ENCODE peak calls at places on chromosomes 4 and X, in ten cellular contexts. I, X, F, O, J, M, Y, Q, W and T are unnamed samples.

GRCh38 chrX:97498093-97498492 is 614.4 kb downstream of the RPA4 start:
- DNase-seq in J (no peak), W (no peak), F (no peak), Y (no peak), O (no peak), M (no peak), I (no peak), X (no peak), Q (no peak), T (no peak)

GRCh38 chr4:133058701-133059100 is 90.4 kb upstream of the PCDH10 start:
- DNase-seq in M (no peak), X (peak; percentile 19), I (no peak), Y (no peak), F (no peak), O (no peak), J (no peak), W (no peak), Q (no peak), T (no peak)

GRCh38 chr4:22661443-22661842 is 31.3 kb upstream of the GBA3 start:
- DNase-seq in M (peak; percentile 2), J (no peak), I (peak; percentile 72), Y (no peak), O (no peak), W (no peak), F (no peak), Q (no peak), X (no peak), T (no peak)

GRCh38 chrX:38095971-38096529 is 89.7 kb downstream of the SYTL5 start:
- DNase-seq in W (no peak), F (no peak), O (no peak), J (peak; percentile 21), I (no peak), M (peak; percentile 58), X (no peak), Y (no peak), Q (no peak), T (no peak)

GRCh38 chr4:47490550-47490949 is 5.5 kb downstream of the ATP10D start:
- DNase-seq in O (peak; percentile 48), J (peak; percentile 38), F (no peak), M (no peak), X (peak; percentile 71), Q (no peak), Y (no peak), I (peak; percentile 45), W (no peak), T (no peak)

GRCh38 chr4:87880106-87880505 is 47.3 kb downstream of the MEPE start:
- DNase-seq in W (no peak), O (no peak), X (no peak), M (no peak), I (no peak), Q (no peak), J (no peak), Y (no peak), F (no peak), T (no peak)

GRCh38 chr4:78661923-78662521 is 110.5 kb downstream of the ANXA3 start:
- DNase-seq in W (no peak), I (peak; percentile 81), Y (peak; percentile 29), Q (no peak), J (peak; percentile 71), F (no peak), O (no peak), X (peak; percentile 18), M (peak; percentile 33), T (no peak)

GRCh38 chr4:28675582-28675981 is 1814.9 kb downstream of the STIM2 start:
- DNase-seq in X (no peak), Y (no peak), Q (no peak), O (no peak), I (no peak), M (peak; percentile 67), J (no peak), W (no peak), F (no peak), T (no peak)

GRCh38 chr4:36363024-36363423 is 81.6 kb downstream of the DTHD1 start:
- DNase-seq in O (no peak), F (no peak), Q (no peak), X (no peak), W (no peak), I (no peak), M (no peak), Y (no peak), J (peak; percentile 25), T (no peak)

GRCh38 chrX:15646031-15646430 is 18.6 kb downstream of the CLTRN start:
- DNase-seq in J (no peak), I (no peak), O (no peak), Y (no peak), F (no peak), M (no peak), X (no peak), W (no peak), Q (no peak), T (no peak)

GRCh38 chr4:108980455-108981239 is 217.8 kb upstream of the ETNPPL start:
- DNase-seq in Y (no peak), Q (no peak), M (no peak), O (no peak), W (no peak), I (no peak), J (no peak), X (no peak), F (no peak), T (no peak)

GRCh38 chr4:16717266-16717970 is 181.0 kb downstream of the LDB2 start:
- DNase-seq in I (peak; percentile 18), X (no peak), O (peak; percentile 17), J (no peak), Y (no peak), M (peak; percentile 35), W (no peak), F (no peak), Q (no peak), T (no peak)

DNA sequence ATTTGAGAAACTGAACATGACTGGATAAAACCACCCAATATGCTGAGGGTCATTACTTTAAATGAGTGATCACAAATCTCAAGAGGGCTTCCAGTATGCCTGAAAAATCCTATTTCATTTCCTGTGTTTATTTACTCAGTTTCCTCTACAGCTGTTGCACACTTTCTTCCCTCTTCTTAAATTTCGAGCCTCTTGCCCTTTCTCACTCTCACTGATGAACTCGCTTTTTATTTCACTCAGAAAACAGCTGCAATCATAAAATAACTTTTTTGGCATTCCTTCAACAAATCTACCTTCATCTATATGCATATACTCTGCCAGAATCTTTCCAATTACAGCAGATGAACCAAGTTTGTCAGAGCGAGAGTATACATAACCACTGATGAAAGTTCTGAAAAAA is 101.3 kb downstream of the EIF4E start:
- DNase-seq in Q (no peak), M (no peak), F (no peak), W (no peak), Y (no peak), J (no peak), I (no peak), O (peak; percentile 59), X (no peak), T (no peak)
- H3K27ac ChIP-seq in Q (no peak overlapping the region), M (no peak overlapping the region), F (no peak overlapping the region), W (no peak overlapping the region), Y (no peak overlapping the region), J (no peak overlapping the region), I (no peak overlapping the region), O (no peak overlapping the region), X (no peak overlapping the region), T (no peak overlapping the region)

GRCh38 chrX:42941671-42942070 is 163.7 kb upstream of the PPP1R2C start:
- DNase-seq in Y (no peak), J (no peak), F (no peak), I (no peak), M (no peak), Q (no peak), O (no peak), W (no peak), X (no peak), T (no peak)
- H3K27ac ChIP-seq in Y (no peak overlapping the region), J (no peak overlapping the region), F (no peak overlapping the region), I (no peak overlapping the region), M (no peak overlapping the region), Q (no peak overlapping the region), O (no peak overlapping the region), W (no peak overlapping the region), X (no peak overlapping the region), T (no peak overlapping the region)

DNA sequence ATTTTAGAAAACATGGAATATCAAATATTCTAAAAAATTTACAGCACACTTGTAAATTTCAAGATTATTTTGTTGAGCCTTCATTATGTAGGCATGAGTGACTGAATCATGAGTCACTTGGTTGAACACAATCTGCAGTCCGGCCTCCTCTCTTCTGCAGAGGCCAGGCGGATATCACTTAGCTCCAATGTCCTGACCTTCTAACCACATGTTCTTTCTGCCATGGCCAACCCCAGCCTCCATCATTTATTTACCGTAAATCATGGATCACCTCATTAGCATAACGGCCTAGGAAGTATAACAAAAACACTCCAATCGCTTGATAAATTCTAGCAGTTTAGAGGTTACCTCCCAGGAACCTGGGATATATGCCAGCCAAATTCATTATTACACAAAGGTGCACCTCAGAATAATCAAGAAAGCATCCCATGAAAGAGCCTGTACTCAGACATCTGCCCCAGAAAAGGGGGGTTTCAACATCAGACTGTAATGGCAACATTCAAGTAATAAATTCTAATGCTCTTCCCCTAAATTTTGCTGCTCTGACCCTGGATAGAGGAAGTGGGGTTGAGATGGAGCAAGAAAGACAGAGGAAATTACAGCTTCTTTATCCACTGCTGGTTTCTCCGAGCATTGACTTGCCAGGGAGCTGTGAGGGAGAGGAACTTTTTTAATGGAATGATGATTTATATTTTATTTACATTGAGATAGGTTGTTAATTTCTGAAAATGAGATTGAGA is 2153.6 kb upstream of the AGA start:
- DNase-seq in Q (no peak), J (no peak), Y (no peak), X (no peak), O (no peak), W (no peak), I (no peak), F (no peak), M (peak; percentile 95), T (no peak)
- H3K27ac ChIP-seq in Q (no peak overlapping the region), J (no peak overlapping the region), Y (no peak overlapping the region), X (no peak overlapping the region), O (no peak overlapping the region), W (no peak overlapping the region), I (no peak overlapping the region), F (no peak overlapping the region), M (no peak overlapping the region), T (no peak overlapping the region)

GRCh38 chr4:122788935-122789334 is 37.7 kb upstream of the FGF2 start:
- DNase-seq in X (peak; percentile 56), J (no peak), F (no peak), W (no peak), Q (no peak), O (no peak), Y (no peak), I (no peak), M (no peak), T (no peak)

GRCh38 chr4:122785099-122785498 is 41.5 kb upstream of the FGF2 start:
- DNase-seq in J (no peak), I (no peak), X (no peak), M (no peak), Q (no peak), O (no peak), Y (no peak), W (no peak), F (no peak), T (no peak)

GRCh38 chr4:122784261-122784660 is 42.4 kb upstream of the FGF2 start:
- DNase-seq in M (no peak), Y (no peak), I (no peak), X (peak; percentile 18), W (no peak), J (no peak), Q (no peak), O (no peak), F (no peak), T (no peak)

GRCh38 chr4:122787940-122788339 is 38.7 kb upstream of the FGF2 start:
- DNase-seq in Q (no peak), Y (no peak), X (no peak), I (peak; percentile 63), J (no peak), W (no peak), O (no peak), M (no peak), F (no peak), T (no peak)

GRCh38 chr4:122783301-122784215 is 43.1 kb upstream of the FGF2 start:
- DNase-seq in J (peak; percentile 70), I (peak; percentile 94), Q (peak; percentile 48), X (peak; percentile 99), O (peak; percentile 52), W (no peak), M (peak; percentile 87), F (peak; percentile 70), Y (no peak), T (no peak)
- H3K27ac ChIP-seq in J (peak overlapping the region; percentile 89), I (peak overlapping the region; percentile 5), Q (peak overlapping the region; percentile 31), X (peak overlapping the region; percentile 99), O (no peak overlapping the region), W (no peak overlapping the region), M (peak overlapping the region; percentile 19), F (peak overlapping the region; percentile 32), Y (no peak overlapping the region), T (no peak overlapping the region)